ENCODE peak calls at places on chromosomes 16 and 17, in seven cellular contexts. One of them, this sample, is unnamed.

GRCh38 chr17:75250009-75250471 is 11.4 kb downstream of the GGA3 start:
- DNase-seq in K562: no peak
- DNase-seq in heart right ventricle: no peak
- DNase-seq in cardiac muscle cell: peak; percentile 70
- DNase-seq in sigmoid colon: no peak
- DNase-seq in ascending aorta: no peak
- DNase-seq in aorta: no peak
- DNase-seq in this sample: no peak

GRCh38 chr17:81152288-81152848 is 12.9 kb upstream of the PVALEF start:
- DNase-seq in cardiac muscle cell: no peak
- DNase-seq in K562: no peak
- DNase-seq in ascending aorta: no peak
- DNase-seq in heart right ventricle: no peak
- DNase-seq in sigmoid colon: no peak
- DNase-seq in aorta: no peak
- DNase-seq in this sample: no peak

GRCh38 chr16:1825381-1825863 is 1.2 kb downstream of the HAGH start:
- DNase-seq in K562: no peak
- DNase-seq in ascending aorta: no peak
- DNase-seq in heart right ventricle: no peak
- DNase-seq in cardiac muscle cell: no peak
- DNase-seq in aorta: no peak
- DNase-seq in sigmoid colon: no peak
- DNase-seq in this sample: no peak

GRCh38 chr17:73953206-73954033 is 250.1 kb upstream of the RPL38 start:
- DNase-seq in aorta: no peak
- DNase-seq in sigmoid colon: no peak
- DNase-seq in ascending aorta: no peak
- DNase-seq in K562: no peak
- DNase-seq in cardiac muscle cell: no peak
- DNase-seq in heart right ventricle: no peak
- DNase-seq in this sample: no peak

GRCh38 chr16:4734063-4734729 is at the start of the genes ANKS3 and DNAAF8:
- DNase-seq in ascending aorta: peak; percentile 91
- DNase-seq in K562: peak; percentile 98
- DNase-seq in cardiac muscle cell: peak; percentile 99
- DNase-seq in sigmoid colon: peak; percentile 99
- DNase-seq in aorta: peak; percentile 98
- DNase-seq in heart right ventricle: peak; percentile 96
- DNase-seq in this sample: peak; percentile 90

GRCh38 chr17:29086628-29087332 is 43.8 kb downstream of the PIPOX start:
- DNase-seq in cardiac muscle cell: no peak
- DNase-seq in sigmoid colon: no peak
- DNase-seq in ascending aorta: no peak
- DNase-seq in K562: no peak
- DNase-seq in aorta: no peak
- DNase-seq in heart right ventricle: no peak
- DNase-seq in this sample: no peak

GRCh38 chr17:71127416-71127815 is 958.1 kb downstream of the KCNJ2 start:
- DNase-seq in ascending aorta: no peak
- DNase-seq in heart right ventricle: no peak
- DNase-seq in cardiac muscle cell: no peak
- DNase-seq in sigmoid colon: no peak
- DNase-seq in aorta: no peak
- DNase-seq in K562: no peak
- DNase-seq in this sample: no peak

GRCh38 chr17:12637015-12637414 is 28.7 kb upstream of the MYOCD start:
- DNase-seq in heart right ventricle: no peak
- DNase-seq in aorta: peak; percentile 77
- DNase-seq in cardiac muscle cell: peak; percentile 87
- DNase-seq in sigmoid colon: no peak
- DNase-seq in K562: no peak
- DNase-seq in ascending aorta: peak; percentile 38
- DNase-seq in this sample: no peak

GRCh38 chr17:80254396-80255241 is 6.0 kb upstream of the RNF213 start:
- DNase-seq in aorta: peak; percentile 65
- DNase-seq in ascending aorta: no peak
- DNase-seq in heart right ventricle: no peak
- DNase-seq in K562: peak; percentile 70
- DNase-seq in sigmoid colon: no peak
- DNase-seq in cardiac muscle cell: peak; percentile 74
- DNase-seq in this sample: no peak

GRCh38 chr17:19727466-19728113 is 11.2 kb upstream of the SLC47A2 start:
- DNase-seq in aorta: no peak
- DNase-seq in heart right ventricle: peak; percentile 80
- DNase-seq in K562: no peak
- DNase-seq in cardiac muscle cell: peak; percentile 92
- DNase-seq in sigmoid colon: peak; percentile 90
- DNase-seq in ascending aorta: no peak
- DNase-seq in this sample: no peak

GRCh38 chr17:40025991-40026815 is 11.0 kb downstream of the CSF3 start:
- DNase-seq in heart right ventricle: no peak
- DNase-seq in sigmoid colon: no peak
- DNase-seq in aorta: no peak
- DNase-seq in ascending aorta: no peak
- DNase-seq in K562: peak; percentile 10
- DNase-seq in cardiac muscle cell: no peak
- DNase-seq in this sample: no peak

GRCh38 chr16:81415757-81416156 is 28.9 kb upstream of the CMIP start:
- DNase-seq in cardiac muscle cell: no peak
- DNase-seq in ascending aorta: no peak
- DNase-seq in sigmoid colon: no peak
- DNase-seq in K562: no peak
- DNase-seq in heart right ventricle: no peak
- DNase-seq in aorta: no peak
- DNase-seq in this sample: no peak

GRCh38 chr17:8935194-8935593 is 30.3 kb downstream of the PIK3R5 start:
- DNase-seq in heart right ventricle: no peak
- DNase-seq in K562: no peak
- DNase-seq in ascending aorta: no peak
- DNase-seq in cardiac muscle cell: peak; percentile 18
- DNase-seq in sigmoid colon: no peak
- DNase-seq in aorta: peak; percentile 60
- DNase-seq in this sample: no peak

GRCh38 chr16:4518281-4518680 is 20.3 kb downstream of the CDIP1 start:
- DNase-seq in aorta: peak; percentile 30
- DNase-seq in K562: no peak
- DNase-seq in sigmoid colon: no peak
- DNase-seq in cardiac muscle cell: no peak
- DNase-seq in ascending aorta: no peak
- DNase-seq in heart right ventricle: no peak
- DNase-seq in this sample: no peak

GRCh38 chr17:11705111-11705510 is 106.8 kb downstream of the DNAH9 start:
- DNase-seq in ascending aorta: no peak
- DNase-seq in K562: no peak
- DNase-seq in sigmoid colon: no peak
- DNase-seq in aorta: no peak
- DNase-seq in cardiac muscle cell: no peak
- DNase-seq in heart right ventricle: no peak
- DNase-seq in this sample: no peak

GRCh38 chr17:82964851-82965341 is 114.5 kb upstream of the METRNL start:
- DNase-seq in sigmoid colon: no peak
- DNase-seq in ascending aorta: no peak
- DNase-seq in cardiac muscle cell: no peak
- DNase-seq in K562: no peak
- DNase-seq in heart right ventricle: no peak
- DNase-seq in aorta: no peak
- DNase-seq in this sample: no peak

GRCh38 chr16:17287401-17287800 is 183.4 kb downstream of the XYLT1 start:
- DNase-seq in cardiac muscle cell: no peak
- DNase-seq in sigmoid colon: no peak
- DNase-seq in K562: no peak
- DNase-seq in aorta: no peak
- DNase-seq in heart right ventricle: no peak
- DNase-seq in ascending aorta: no peak
- DNase-seq in this sample: no peak

DNA sequence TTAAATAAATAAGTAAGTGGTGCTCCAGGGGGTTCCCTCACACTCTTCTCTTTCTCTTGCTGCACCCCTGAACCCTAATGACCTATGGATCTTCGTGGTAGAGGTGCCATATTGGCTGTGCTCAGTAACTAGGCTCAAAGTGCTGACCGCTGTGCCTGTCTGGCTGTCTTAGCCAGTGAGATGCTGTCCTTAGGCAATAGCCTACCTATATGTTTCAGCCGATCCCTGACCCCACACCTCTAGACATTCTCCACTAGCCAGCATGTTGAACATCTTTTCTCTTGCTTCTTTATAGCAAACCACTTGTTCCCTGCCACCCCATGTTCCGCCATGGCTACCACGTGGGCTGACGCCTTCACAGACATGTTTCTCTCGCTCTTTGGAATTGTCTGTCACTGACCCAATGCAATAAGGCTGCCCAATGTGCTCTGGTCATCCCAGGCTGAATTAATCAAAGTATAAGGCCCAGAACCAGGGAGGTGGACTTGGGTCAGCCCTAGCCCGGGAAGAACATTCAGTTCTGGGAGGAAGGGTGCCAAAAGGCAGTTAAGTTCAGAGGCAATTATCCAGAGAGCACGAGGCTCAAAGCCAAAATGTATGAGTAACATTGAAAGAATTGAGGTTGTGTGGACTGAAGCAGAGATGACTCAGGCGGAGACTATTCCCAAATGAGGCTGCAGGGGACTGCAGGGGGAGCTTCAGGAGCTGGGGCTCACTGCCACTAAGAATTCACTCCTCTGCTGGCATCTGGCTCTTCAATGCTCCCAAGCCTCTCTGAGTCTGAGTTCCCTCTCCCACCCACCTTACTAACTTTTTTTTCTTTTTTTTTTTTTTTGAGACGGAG is 28.7 kb upstream of the TNRC6A start:
- DNase-seq in sigmoid colon: peak; percentile 96
- DNase-seq in ascending aorta: peak; percentile 65
- DNase-seq in cardiac muscle cell: peak; percentile 99
- DNase-seq in heart right ventricle: peak; percentile 87
- DNase-seq in K562: no peak
- DNase-seq in aorta: peak; percentile 83
- DNase-seq in this sample: no peak
- H3K27ac ChIP-seq in sigmoid colon: peak overlapping the region; percentile 89
- H3K27ac ChIP-seq in ascending aorta: peak overlapping the region; percentile 82
- H3K27ac ChIP-seq in cardiac muscle cell: no peak overlapping the region
- H3K27ac ChIP-seq in heart right ventricle: peak overlapping the region; percentile 71
- H3K27ac ChIP-seq in K562: no peak overlapping the region
- H3K27ac ChIP-seq in aorta: peak overlapping the region; percentile 96
- H3K27ac ChIP-seq in this sample: no peak overlapping the region

GRCh38 chr17:38779965-38780752 is 19.2 kb downstream of the PIP4K2B start:
- DNase-seq in aorta: no peak
- DNase-seq in heart right ventricle: no peak
- DNase-seq in sigmoid colon: no peak
- DNase-seq in K562: no peak
- DNase-seq in cardiac muscle cell: no peak
- DNase-seq in ascending aorta: no peak
- DNase-seq in this sample: no peak
- H3K36me3 ChIP-seq in aorta: peaks cover 38% of the 10 kb centered on the region
- H3K36me3 ChIP-seq in heart right ventricle: peaks cover 100% of the 10 kb centered on the region
- H3K36me3 ChIP-seq in sigmoid colon: peaks cover 70% of the 10 kb centered on the region
- H3K36me3 ChIP-seq in K562: peaks cover 84% of the 10 kb centered on the region
- H3K36me3 ChIP-seq in cardiac muscle cell: peaks cover 76% of the 10 kb centered on the region
- H3K36me3 ChIP-seq in ascending aorta: peaks cover 98% of the 10 kb centered on the region
- H3K36me3 ChIP-seq in this sample: peaks cover 49% of the 10 kb centered on the region

DNA sequence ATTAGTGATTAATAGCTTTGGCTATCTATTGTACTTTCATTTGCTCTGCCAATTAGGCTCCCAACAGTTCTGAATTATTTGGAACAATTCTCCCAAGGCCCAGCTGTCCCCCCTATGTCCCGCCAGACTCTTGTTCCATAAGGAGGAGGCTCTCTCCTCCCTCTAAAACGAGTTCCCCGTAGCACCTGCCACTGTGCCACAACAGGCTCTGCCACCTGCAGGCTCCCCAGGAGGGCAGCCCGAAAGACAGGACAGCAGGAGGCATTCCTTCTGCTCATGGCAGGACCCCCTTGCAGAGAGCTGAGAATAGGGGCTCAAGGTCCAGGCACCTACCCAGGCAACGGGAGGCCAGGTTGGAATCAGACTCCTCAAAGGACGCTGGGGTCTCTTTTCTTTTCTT is 9.0 kb downstream of the PITPNM3 start:
- DNase-seq in K562: no peak
- DNase-seq in cardiac muscle cell: no peak
- DNase-seq in heart right ventricle: no peak
- DNase-seq in aorta: no peak
- DNase-seq in sigmoid colon: no peak
- DNase-seq in ascending aorta: no peak
- DNase-seq in this sample: no peak
- H3K4me1 ChIP-seq in K562: no peaks in the 10 kb centered on the region
- H3K4me1 ChIP-seq in cardiac muscle cell: peaks cover 21% of the 10 kb centered on the region
- H3K4me1 ChIP-seq in heart right ventricle: no peaks in the 10 kb centered on the region
- H3K4me1 ChIP-seq in aorta: no peaks in the 10 kb centered on the region
- H3K4me1 ChIP-seq in sigmoid colon: no peaks in the 10 kb centered on the region
- H3K4me1 ChIP-seq in ascending aorta: no peaks in the 10 kb centered on the region
- H3K4me1 ChIP-seq in this sample: peaks cover 12% of the 10 kb centered on the region

GRCh38 chr17:17027442-17028058 is 14.7 kb upstream of the MPRIP start:
- DNase-seq in K562: no peak
- DNase-seq in heart right ventricle: no peak
- DNase-seq in cardiac muscle cell: no peak
- DNase-seq in aorta: no peak
- DNase-seq in ascending aorta: no peak
- DNase-seq in sigmoid colon: no peak
- DNase-seq in this sample: no peak

GRCh38 chr17:17028878-17029535 is 13.2 kb upstream of the MPRIP start:
- DNase-seq in cardiac muscle cell: no peak
- DNase-seq in sigmoid colon: peak; percentile 56
- DNase-seq in aorta: no peak
- DNase-seq in ascending aorta: no peak
- DNase-seq in heart right ventricle: no peak
- DNase-seq in K562: no peak
- DNase-seq in this sample: no peak

GRCh38 chr17:17029938-17030337 is 12.3 kb upstream of the MPRIP start:
- DNase-seq in ascending aorta: no peak
- DNase-seq in aorta: no peak
- DNase-seq in sigmoid colon: no peak
- DNase-seq in cardiac muscle cell: no peak
- DNase-seq in heart right ventricle: no peak
- DNase-seq in K562: no peak
- DNase-seq in this sample: no peak

GRCh38 chr17:17026163-17026562 is 16.1 kb upstream of the MPRIP start:
- DNase-seq in ascending aorta: no peak
- DNase-seq in heart right ventricle: no peak
- DNase-seq in K562: no peak
- DNase-seq in sigmoid colon: no peak
- DNase-seq in cardiac muscle cell: no peak
- DNase-seq in aorta: no peak
- DNase-seq in this sample: no peak

GRCh38 chr17:17028059-17028877 is 14.0 kb upstream of the MPRIP start:
- DNase-seq in ascending aorta: no peak
- DNase-seq in heart right ventricle: peak; percentile 33
- DNase-seq in cardiac muscle cell: peak; percentile 75
- DNase-seq in aorta: peak; percentile 70
- DNase-seq in K562: peak; percentile 89
- DNase-seq in sigmoid colon: peak; percentile 75
- DNase-seq in this sample: no peak
- H3K27ac ChIP-seq in ascending aorta: no peak overlapping the region
- H3K27ac ChIP-seq in heart right ventricle: no peak overlapping the region
- H3K27ac ChIP-seq in cardiac muscle cell: no peak overlapping the region
- H3K27ac ChIP-seq in aorta: no peak overlapping the region
- H3K27ac ChIP-seq in K562: no peak overlapping the region
- H3K27ac ChIP-seq in sigmoid colon: no peak overlapping the region
- H3K27ac ChIP-seq in this sample: no peak overlapping the region

This sample was measured in iPS DF 6.9.